ENCODE peak calls at places on chromosomes 6 and 20, in eight cellular contexts. C is caudate nucleus; W is CD8-positive, alpha-beta memory T cell; F is iPS-NIHi11; N is psoas muscle; A is frontal cortex; O is NCI-H2171; V is AG10803. B is an unnamed sample.

GRCh38 chr6:114100421-114100820 is 129.5 kb upstream of the HDAC2 start:
- DNase-seq in C (no peak), W (no peak), F (no peak), N (no peak), A (no peak), O (no peak), V (peak; percentile 26), B (no peak)

GRCh38 chr6:122494665-122495272 is 23.2 kb upstream of the SERINC1 start:
- DNase-seq in C (no peak), W (no peak), F (no peak), N (no peak), A (no peak), O (no peak), V (no peak), B (peak; percentile 98)

GRCh38 chr6:105608711-105609374 is 206.0 kb upstream of the PREP start:
- DNase-seq in C (no peak), W (no peak), F (no peak), N (no peak), A (no peak), O (no peak), V (peak; percentile 99), B (no peak)

GRCh38 chr6:136890194-136890558 is 31.9 kb upstream of the SLC35D3 start:
- DNase-seq in C (no peak), W (no peak), F (no peak), N (no peak), A (no peak), O (no peak), V (no peak), B (no peak)

GRCh38 chr6:52305385-52305784 is 20.8 kb upstream of the MCM3 start:
- DNase-seq in C (no peak), W (no peak), F (no peak), N (no peak), A (no peak), O (no peak), V (peak; percentile 51), B (no peak)

GRCh38 chr6:33585403-33586107 is 5.5 kb upstream of the BAK1 start:
- DNase-seq in C (peak; percentile 76), W (peak; percentile 83), F (peak; percentile 81), N (peak; percentile 89), A (peak; percentile 58), O (peak; percentile 41), V (peak; percentile 58), B (peak; percentile 32)

GRCh38 chr6:167130008-167130677 is 7.2 kb downstream of the CCR6 start:
- DNase-seq in C (no peak), W (no peak), F (no peak), N (no peak), A (no peak), O (no peak), V (no peak), B (no peak)

GRCh38 chr20:51945177-51945576 is 142.9 kb upstream of the SALL4 start:
- DNase-seq in C (no peak), W (no peak), F (no peak), N (no peak), A (no peak), O (no peak), V (no peak), B (no peak)

GRCh38 chr20:5118220-5119142 is 1.3 kb downstream of the PCNA start:
- DNase-seq in C (no peak), W (no peak), F (no peak), N (no peak), A (no peak), O (no peak), V (no peak), B (no peak)

GRCh38 chr6:152225231-152225934 is 411.8 kb downstream of the SYNE1 start:
- DNase-seq in C (no peak), W (no peak), F (no peak), N (no peak), A (no peak), O (no peak), V (peak; percentile 22), B (no peak)

GRCh38 chr6:168506460-168506859 is 65.5 kb downstream of the SMOC2 start:
- DNase-seq in C (no peak), W (no peak), F (no peak), N (no peak), A (no peak), O (no peak), V (no peak), B (peak; percentile 68)

GRCh38 chr6:130365166-130366010 is 429 bp upstream of the TMEM200A start:
- DNase-seq in C (peak; percentile 16), W (peak; percentile 19), F (peak; percentile 86), N (peak; percentile 62), A (peak; percentile 43), O (no peak), V (peak; percentile 63), B (no peak)

GRCh38 chr6:163760860-163761259 is 346.3 kb downstream of the QKI start:
- DNase-seq in C (no peak), W (no peak), F (no peak), N (no peak), A (no peak), O (no peak), V (no peak), B (no peak)

GRCh38 chr6:384898-385297 is 6.7 kb upstream of the IRF4 start:
- DNase-seq in C (no peak), W (no peak), F (no peak), N (no peak), A (no peak), O (no peak), V (no peak), B (no peak)

GRCh38 chr6:167987811-167988495 is 9.5 kb upstream of the KIF25 start:
- DNase-seq in C (no peak), W (no peak), F (no peak), N (no peak), A (no peak), O (no peak), V (peak; percentile 45), B (no peak)